ENCODE peak calls at places on chromosomes 2 and 18, in eight cellular contexts. A is HCT116, K is AG09309, T is hepatocyte, Q is neural progenitor cell, M is GM13977, R is lower lobe of right lung, J is BE2C. F is an unnamed sample.

GRCh38 chr18:25831226-25831828 is 259.1 kb downstream of the SS18 start:
- DNase-seq in A (no peak), K (no peak), T (no peak), Q (no peak), M (no peak), R (no peak), J (no peak), F (no peak)

GRCh38 chr18:76995896-76996295 is 136.7 kb downstream of the MBP start:
- DNase-seq in A (no peak), K (no peak), T (no peak), Q (no peak), M (no peak), R (no peak), J (no peak), F (no peak)

GRCh38 chr18:5772706-5773105 is 122.6 kb downstream of the TMEM200C start:
- DNase-seq in A (no peak), K (no peak), T (no peak), Q (no peak), M (no peak), R (no peak), J (no peak), F (no peak)

GRCh38 chr2:124193706-124194105 is 168.6 kb downstream of the CNTNAP5 start:
- DNase-seq in A (no peak), K (no peak), T (no peak), Q (no peak), M (no peak), R (no peak), J (no peak), F (no peak)

GRCh38 chr2:205484717-205485116 is 197.6 kb upstream of the NRP2 start:
- DNase-seq in A (no peak), K (no peak), T (no peak), Q (no peak), M (no peak), R (no peak), J (no peak), F (no peak)

GRCh38 chr2:65432227-65433190 is at the start of gene SPRED2:
- DNase-seq in A (peak), K (peak), T (peak), Q (peak), M (peak), R (peak), J (peak), F (peak)

GRCh38 chr2:208356846-208357574 is 49.6 kb upstream of the PTH2R start:
- DNase-seq in A (no peak), K (no peak), T (no peak), Q (no peak), M (no peak), R (no peak), J (no peak), F (no peak)

GRCh38 chr2:19673213-19673791 is 228.5 kb downstream of the TTC32 start:
- DNase-seq in A (no peak), K (no peak), T (peak), Q (no peak), M (no peak), R (no peak), J (no peak), F (no peak)

GRCh38 chr2:6535572-6535971 is 330.1 kb downstream of the CMPK2 start:
- DNase-seq in A (no peak), K (no peak), T (no peak), Q (peak), M (no peak), R (no peak), J (no peak), F (no peak)

GRCh38 chr2:139791330-139791729 is 1011.1 kb upstream of the NXPH2 start:
- DNase-seq in A (no peak), K (no peak), T (no peak), Q (no peak), M (no peak), R (no peak), J (no peak), F (no peak)

GRCh38 chr2:235868645-235869044 is 299.5 kb downstream of the GBX2 start:
- DNase-seq in A (no peak), K (no peak), T (no peak), Q (no peak), M (no peak), R (no peak), J (no peak), F (no peak)

GRCh38 chr2:156320491-156320896 is 12.0 kb downstream of the NR4A2 start:
- DNase-seq in A (no peak), K (no peak), T (no peak), Q (peak), M (peak), R (peak), J (no peak), F (no peak)

GRCh38 chr18:44589709-44590108 is 91.0 kb upstream of the SETBP1 start:
- DNase-seq in A (no peak), K (no peak), T (peak), Q (no peak), M (no peak), R (no peak), J (no peak), F (no peak)

GRCh38 chr2:11393711-11394236 is 49.3 kb upstream of the ROCK2 start:
- DNase-seq in A (no peak), K (no peak), T (peak), Q (no peak), M (no peak), R (no peak), J (no peak), F (no peak)

GRCh38 chr2:106812377-106812776 is 73.6 kb downstream of the ST6GAL2 start:
- DNase-seq in A (no peak), K (no peak), T (peak), Q (no peak), M (no peak), R (no peak), J (no peak), F (no peak)

GRCh38 chr2:119063146-119063545 is 95.4 kb downstream of the C1QL2 start:
- DNase-seq in A (no peak), K (no peak), T (no peak), Q (no peak), M (no peak), R (no peak), J (no peak), F (no peak)

GRCh38 chr2:128578406-128579385 is 260.0 kb upstream of the HS6ST1 start:
- DNase-seq in A (no peak), K (no peak), T (peak), Q (no peak), M (no peak), R (no peak), J (no peak), F (no peak)

GRCh38 chr2:129758461-129759185 is 220.8 kb upstream of the RAB6C start:
- DNase-seq in A (no peak), K (no peak), T (no peak), Q (no peak), M (no peak), R (peak), J (no peak), F (peak)

GRCh38 chr2:27857417-27858172 is 32.6 kb downstream of the RBKS start:
- DNase-seq in A (no peak), K (peak), T (no peak), Q (no peak), M (no peak), R (no peak), J (no peak), F (no peak)

GRCh38 chr2:181602017-181602416 is 54.9 kb downstream of the CERKL start:
- DNase-seq in A (no peak), K (no peak), T (no peak), Q (no peak), M (no peak), R (no peak), J (no peak), F (no peak)

GRCh38 chr2:218272531-218273212 is 2.4 kb downstream of the PNKD start:
- DNase-seq in A (peak), K (peak), T (peak), Q (peak), M (peak), R (peak), J (peak), F (peak)

GRCh38 chr18:50218432-50219197 is 23.7 kb upstream of the MYO5B start:
- DNase-seq in A (peak), K (no peak), T (peak), Q (peak), M (peak), R (no peak), J (no peak), F (no peak)

GRCh38 chr18:75068682-75069435 is 140.1 kb downstream of the PTGR3 start:
- DNase-seq in A (no peak), K (no peak), T (no peak), Q (no peak), M (no peak), R (no peak), J (no peak), F (no peak)

GRCh38 chr2:109382946-109383345 is 230.8 kb downstream of the SEPTIN10 start:
- DNase-seq in A (no peak), K (peak), T (peak), Q (no peak), M (no peak), R (peak), J (no peak), F (peak)

GRCh38 chr2:234252766-234253165 is 202.3 kb downstream of the SPP2 start:
- DNase-seq in A (no peak), K (no peak), T (no peak), Q (no peak), M (no peak), R (no peak), J (no peak), F (no peak)

GRCh38 chr18:27378396-27379094 is 193.4 kb upstream of the CHST9 start:
- DNase-seq in A (no peak), K (no peak), T (peak), Q (no peak), M (no peak), R (no peak), J (no peak), F (no peak)

GRCh38 chr2:6883448-6884122 is 6.0 kb downstream of the RSAD2 start:
- DNase-seq in A (no peak), K (no peak), T (no peak), Q (no peak), M (no peak), R (no peak), J (no peak), F (no peak)

GRCh38 chr2:45483997-45484396 is 127.1 kb downstream of the SRBD1 start:
- DNase-seq in A (peak), K (no peak), T (no peak), Q (no peak), M (no peak), R (no peak), J (no peak), F (no peak)

GRCh38 chr18:35467624-35468016 is 30.1 kb downstream of the INO80C start:
- DNase-seq in A (no peak), K (no peak), T (no peak), Q (peak), M (peak), R (no peak), J (peak), F (no peak)

GRCh38 chr2:157931542-157931941 is 55.4 kb upstream of the ACVR1 start:
- DNase-seq in A (no peak), K (no peak), T (no peak), Q (no peak), M (no peak), R (no peak), J (no peak), F (no peak)

GRCh38 chr2:137508739-137509384 is 455.4 kb upstream of the HNMT start:
- DNase-seq in A (no peak), K (no peak), T (no peak), Q (no peak), M (no peak), R (no peak), J (no peak), F (no peak)

GRCh38 chr2:239724194-239724849 is 300.8 kb downstream of the NDUFA10 start:
- DNase-seq in A (no peak), K (no peak), T (no peak), Q (no peak), M (no peak), R (peak), J (no peak), F (no peak)

GRCh38 chr2:216501854-216502253 is 3.2 kb downstream of the RPL37A start:
- DNase-seq in A (no peak), K (no peak), T (no peak), Q (no peak), M (no peak), R (no peak), J (no peak), F (no peak)

GRCh38 chr2:17771956-17772355 is 18.0 kb downstream of the GEN1 start:
- DNase-seq in A (no peak), K (no peak), T (no peak), Q (no peak), M (no peak), R (no peak), J (no peak), F (no peak)

DNA sequence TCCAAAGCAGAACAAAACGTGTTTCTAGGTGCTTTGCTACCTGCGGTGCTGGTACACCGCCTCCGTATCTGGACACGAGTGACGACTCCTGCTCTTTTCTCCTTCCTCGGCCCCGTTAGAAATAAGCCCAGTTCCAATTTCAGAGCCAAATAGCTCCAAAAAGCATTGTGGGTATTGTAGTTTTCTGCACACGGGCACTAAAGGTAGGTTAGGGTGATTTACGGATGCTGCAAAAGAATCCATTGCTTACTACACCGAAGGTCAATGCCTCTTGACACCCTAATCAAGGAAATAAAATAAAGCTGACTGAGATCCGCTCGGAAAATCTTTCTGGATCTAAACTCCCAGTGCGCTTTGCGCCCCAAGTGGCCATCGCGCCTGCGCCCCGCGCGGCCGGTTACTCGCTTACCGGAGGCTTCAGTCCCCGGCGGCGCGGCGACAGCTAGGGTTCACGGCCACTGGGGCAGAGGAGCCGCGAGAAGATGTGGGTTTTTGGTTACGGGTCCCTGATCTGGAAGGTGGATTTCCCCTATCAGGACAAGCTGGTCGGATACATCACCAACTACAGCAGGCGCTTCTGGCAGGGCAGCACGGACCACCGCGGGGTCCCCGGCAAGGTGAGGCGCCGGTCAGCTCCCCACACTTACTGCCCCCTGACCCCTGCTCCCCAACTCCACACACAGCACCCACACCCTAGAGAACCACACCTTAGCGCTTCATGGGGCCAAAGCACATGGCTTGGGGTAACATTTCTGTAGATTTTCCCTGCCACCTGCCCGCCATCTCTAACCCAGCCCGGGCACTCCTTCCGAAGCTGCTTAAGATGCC is at the start of gene CHAC2:
- DNase-seq in A (peak), K (no peak), T (peak), Q (peak), M (peak), R (peak), J (peak), F (peak)
- TF ChIP-seq CTCF in A (peak), K (peak), T (no peak), Q (peak), M (no peak), R (peak), J (no peak), F (peak)

DNA sequence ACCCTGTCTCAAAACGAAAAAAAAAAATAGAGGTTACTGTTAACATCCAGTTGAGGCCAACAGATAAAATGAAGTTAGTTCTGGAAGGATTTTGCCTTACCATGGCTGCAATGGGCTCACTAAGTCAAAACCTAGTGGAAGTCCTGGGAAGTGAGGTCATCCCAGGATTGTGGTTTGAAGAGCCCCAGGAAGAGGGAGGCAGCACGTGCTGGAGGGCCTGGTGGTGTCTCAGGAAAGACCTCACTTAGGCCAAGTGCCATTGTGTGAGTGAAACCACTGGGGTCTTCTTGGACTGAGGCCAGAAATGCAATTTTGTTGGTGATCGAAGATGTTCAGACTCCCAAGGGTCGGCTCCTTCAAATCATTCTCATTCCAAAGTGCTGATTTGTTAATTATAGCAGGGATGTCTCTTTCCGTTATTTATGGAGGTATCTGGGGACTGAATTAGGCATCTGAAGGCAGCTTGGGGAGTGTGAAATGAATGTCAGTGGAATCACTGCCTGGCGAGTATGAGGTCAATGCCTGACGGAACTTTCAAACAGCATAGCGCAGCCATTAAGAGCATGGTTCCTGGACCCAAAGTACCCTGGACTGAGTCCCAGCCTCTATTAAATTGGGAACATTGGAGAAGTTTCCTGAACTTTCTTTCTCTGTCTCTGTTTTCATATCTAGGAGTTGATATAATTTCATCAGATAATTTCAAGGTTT is 60.1 kb downstream of the IL1R2 start:
- DNase-seq in A (no peak), K (no peak), T (no peak), Q (no peak), M (no peak), R (no peak), J (no peak), F (no peak)
- TF ChIP-seq CTCF in A (no peak), K (no peak), T (no peak), Q (no peak), M (no peak), R (no peak), J (no peak), F (no peak)

GRCh38 chr2:41420219-41420618 is 627.6 kb upstream of the PKDCC start:
- DNase-seq in A (no peak), K (no peak), T (no peak), Q (no peak), M (no peak), R (no peak), J (no peak), F (no peak)

GRCh38 chr2:41409328-41409727 is 638.5 kb upstream of the PKDCC start:
- DNase-seq in A (no peak), K (no peak), T (no peak), Q (peak), M (no peak), R (no peak), J (no peak), F (no peak)

GRCh38 chr2:41410011-41410410 is 637.8 kb upstream of the PKDCC start:
- DNase-seq in A (no peak), K (no peak), T (no peak), Q (no peak), M (no peak), R (no peak), J (peak), F (no peak)

GRCh38 chr2:41413813-41414485 is 633.9 kb upstream of the PKDCC start:
- DNase-seq in A (no peak), K (no peak), T (no peak), Q (no peak), M (peak), R (no peak), J (no peak), F (no peak)

GRCh38 chr2:41414486-41415230 is 633.2 kb upstream of the PKDCC start:
- DNase-seq in A (no peak), K (no peak), T (peak), Q (peak), M (peak), R (no peak), J (peak), F (no peak)
- TF ChIP-seq CTCF in A (peak), K (no peak), T (peak), Q (peak), M (peak), R (peak), J (peak), F (peak)

GRCh38 chr2:79271456-79271855 is 111.9 kb upstream of the REG3A start:
- DNase-seq in A (no peak), K (no peak), T (no peak), Q (no peak), M (no peak), R (no peak), J (no peak), F (no peak)

GRCh38 chr2:79272616-79273015 is 113.1 kb upstream of the REG3A start:
- DNase-seq in A (no peak), K (no peak), T (no peak), Q (no peak), M (no peak), R (no peak), J (no peak), F (no peak)

GRCh38 chr2:79275863-79276262 is 116.3 kb upstream of the REG3A start:
- DNase-seq in A (no peak), K (no peak), T (no peak), Q (no peak), M (no peak), R (no peak), J (no peak), F (no peak)

DNA sequence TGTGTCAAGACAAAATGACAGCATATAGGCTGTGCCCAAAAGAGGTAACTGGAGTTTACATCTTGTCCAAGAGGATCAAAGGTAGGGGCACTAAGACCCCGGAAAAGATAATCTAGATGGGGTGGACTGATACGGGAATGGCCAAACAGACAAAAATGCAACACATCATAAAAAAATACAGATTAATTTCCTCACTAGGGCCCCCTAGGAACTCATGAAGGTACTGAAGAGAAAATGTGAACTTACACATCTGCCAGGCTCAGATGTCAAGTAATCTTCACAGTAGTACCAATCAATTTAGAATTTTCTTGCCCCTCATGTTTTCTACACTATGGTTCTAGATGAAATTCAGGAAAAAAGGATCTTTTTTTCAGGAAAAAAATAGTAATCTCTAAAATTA is 115.6 kb upstream of the REG3A start:
- DNase-seq in A (no peak), K (no peak), T (no peak), Q (no peak), M (no peak), R (no peak), J (no peak), F (no peak)
- TF ChIP-seq CTCF in A (no peak), K (no peak), T (no peak), Q (peak), M (no peak), R (no peak), J (peak), F (no peak)

GRCh38 chr2:165844216-165844615 is 50.2 kb upstream of the GALNT3 start:
- DNase-seq in A (no peak), K (no peak), T (no peak), Q (no peak), M (no peak), R (no peak), J (no peak), F (no peak)

GRCh38 chr2:165846056-165846455 is 52.0 kb upstream of the GALNT3 start:
- DNase-seq in A (no peak), K (no peak), T (no peak), Q (no peak), M (no peak), R (no peak), J (no peak), F (no peak)

GRCh38 chr2:165852394-165852793 is 58.3 kb upstream of the GALNT3 start:
- DNase-seq in A (no peak), K (no peak), T (no peak), Q (no peak), M (no peak), R (no peak), J (no peak), F (no peak)

GRCh38 chr2:165847001-165847400 is 53.0 kb upstream of the GALNT3 start:
- DNase-seq in A (no peak), K (no peak), T (no peak), Q (no peak), M (no peak), R (no peak), J (no peak), F (no peak)
- TF ChIP-seq CTCF in A (peak), K (no peak), T (no peak), Q (peak), M (no peak), R (no peak), J (no peak), F (no peak)

GRCh38 chr2:2271471-2271941 is 59.6 kb downstream of the MYT1L start:
- DNase-seq in A (no peak), K (no peak), T (peak), Q (no peak), M (no peak), R (no peak), J (peak), F (no peak)
- TF ChIP-seq CTCF in A (no peak), K (no peak), T (no peak), Q (no peak), M (no peak), R (no peak), J (peak), F (no peak)